ENCODE peak calls at places on chromosomes 2 and 18, in five cellular contexts. P, G, O, J and Z are unnamed samples.

GRCh38 chr2:16318474-16319195 is 347.0 kb downstream of the CYRIA start:
- DNase-seq in P (no peak), G (no peak), O (no peak), J (no peak), Z (no peak)

GRCh38 chr2:60517441-60517840 is 36.0 kb downstream of the BCL11A start:
- DNase-seq in P (no peak), G (no peak), O (no peak), J (no peak), Z (no peak)

GRCh38 chr2:163778045-163778753 is 42.4 kb upstream of the FIGN start:
- DNase-seq in P (no peak), G (peak; percentile 26), O (peak; percentile 82), J (no peak), Z (no peak)

GRCh38 chr2:134375935-134376334 is 122.1 kb downstream of the MGAT5 start:
- DNase-seq in P (no peak), G (no peak), O (peak; percentile 69), J (no peak), Z (no peak)

GRCh38 chr2:45820048-45820447 is 168.6 kb downstream of the PRKCE start:
- DNase-seq in P (no peak), G (no peak), O (no peak), J (no peak), Z (no peak)

GRCh38 chr2:81304154-81304830 is 999.7 kb upstream of the LRRTM1 start:
- DNase-seq in P (no peak), G (no peak), O (no peak), J (no peak), Z (no peak)

GRCh38 chr2:152228215-152228614 is 52.7 kb upstream of the STAM2 start:
- DNase-seq in P (no peak), G (no peak), O (peak; percentile 62), J (no peak), Z (no peak)

GRCh38 chr2:96025107-96025492 is 9.6 kb downstream of the GPAT2 start:
- DNase-seq in P (no peak), G (no peak), O (no peak), J (no peak), Z (no peak)

GRCh38 chr2:42585779-42586178 is 17.3 kb downstream of the MTA3 start:
- DNase-seq in P (no peak), G (no peak), O (no peak), J (no peak), Z (no peak)

GRCh38 chr2:141611981-141612380 is 518.8 kb downstream of the LRP1B start:
- DNase-seq in P (no peak), G (no peak), O (peak; percentile 7), J (no peak), Z (no peak)

GRCh38 chr2:241399941-241400922 is 44.1 kb downstream of the FARP2 start:
- DNase-seq in P (no peak), G (no peak), O (no peak), J (no peak), Z (no peak)

GRCh38 chr18:50240083-50240563 is 26.2 kb downstream of the CFAP53 start:
- DNase-seq in P (no peak), G (no peak), O (no peak), J (no peak), Z (no peak)

GRCh38 chr2:82954868-82955267 is 1504.2 kb downstream of the SUCLG1 start:
- DNase-seq in P (no peak), G (no peak), O (no peak), J (no peak), Z (no peak)

GRCh38 chr2:190759749-190760213 is 110.9 kb downstream of the NAB1 start:
- DNase-seq in P (no peak), G (no peak), O (peak; percentile 88), J (no peak), Z (no peak)

GRCh38 chr2:64211471-64211870 is 67.3 kb upstream of the PELI1 start:
- DNase-seq in P (no peak), G (no peak), O (no peak), J (no peak), Z (no peak)

GRCh38 chr18:35513181-35513932 is 15.6 kb upstream of the INO80C start:
- DNase-seq in P (no peak), G (no peak), O (peak; percentile 87), J (peak; percentile 73), Z (no peak)

GRCh38 chr2:240508832-240509545 is 48.8 kb downstream of the ANKMY1 start:
- DNase-seq in P (no peak), G (no peak), O (no peak), J (no peak), Z (no peak)

GRCh38 chr2:237942512-237942897 is 24.3 kb upstream of the UBE2F start:
- DNase-seq in P (no peak), G (no peak), O (peak; percentile 38), J (no peak), Z (no peak)

GRCh38 chr2:50385361-50385760 is 646.6 kb downstream of the NRXN1 start:
- DNase-seq in P (no peak), G (no peak), O (no peak), J (no peak), Z (no peak)

GRCh38 chr2:128413718-128414341 is 95.2 kb upstream of the HS6ST1 start:
- DNase-seq in P (no peak), G (no peak), O (no peak), J (no peak), Z (peak; percentile 82)

GRCh38 chr18:55114856-55115255 is 155.6 kb upstream of the CCDC68 start:
- DNase-seq in P (no peak), G (no peak), O (peak; percentile 34), J (no peak), Z (no peak)

GRCh38 chr2:7430421-7430868 is 513.2 kb downstream of the RNF144A start:
- DNase-seq in P (no peak), G (no peak), O (no peak), J (no peak), Z (no peak)
- H3K4me3 ChIP-seq in P (peak overlapping the region; percentile 52), G (no peak overlapping the region), O (no peak overlapping the region), J (no peak overlapping the region), Z (no peak overlapping the region)

GRCh38 chr2:224570328-224570993 is 14.7 kb downstream of the CUL3 start:
- DNase-seq in P (peak; percentile 45), G (no peak), O (peak; percentile 72), J (peak; percentile 23), Z (no peak)
- H3K4me3 ChIP-seq in P (no peak overlapping the region), G (no peak overlapping the region), O (no peak overlapping the region), J (no peak overlapping the region), Z (no peak overlapping the region)

DNA sequence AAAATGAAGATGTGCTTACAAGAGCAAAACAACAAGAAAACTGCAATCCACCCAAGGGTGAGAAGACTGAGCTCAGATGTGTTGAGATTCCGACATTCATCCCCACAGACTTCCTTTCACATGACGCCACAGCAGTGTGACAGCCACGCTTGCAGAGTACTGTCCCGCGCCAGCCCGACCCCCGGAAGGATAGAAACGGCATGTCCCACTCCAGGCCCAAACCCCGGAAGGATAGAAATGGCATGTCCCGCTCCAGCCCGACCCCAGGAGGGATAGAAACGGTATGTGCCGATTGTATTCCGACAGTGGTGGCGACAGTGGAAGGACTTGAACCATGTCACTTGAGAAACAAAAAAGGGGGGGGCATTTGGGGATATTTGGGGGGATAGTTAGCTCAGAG is 119.1 kb upstream of the PXDN start:
- DNase-seq in P (no peak), G (no peak), O (no peak), J (no peak), Z (no peak)
- H3K4me3 ChIP-seq in P (no peak overlapping the region), G (no peak overlapping the region), O (no peak overlapping the region), J (no peak overlapping the region), Z (no peak overlapping the region)

GRCh38 chr2:224984641-224985040 is 57.6 kb downstream of the DOCK10 start:
- DNase-seq in P (no peak), G (no peak), O (no peak), J (no peak), Z (no peak)

GRCh38 chr2:224982910-224983688 is 59.2 kb downstream of the DOCK10 start:
- DNase-seq in P (no peak), G (no peak), O (peak; percentile 86), J (no peak), Z (peak; percentile 38)

GRCh38 chr2:224983719-224984388 is 58.4 kb downstream of the DOCK10 start:
- DNase-seq in P (no peak), G (no peak), O (peak; percentile 65), J (no peak), Z (no peak)

GRCh38 chr2:224986479-224986878 is 55.8 kb downstream of the DOCK10 start:
- DNase-seq in P (no peak), G (no peak), O (no peak), J (no peak), Z (no peak)

GRCh38 chr2:224982226-224982625 is 60.0 kb downstream of the DOCK10 start:
- DNase-seq in P (no peak), G (no peak), O (peak; percentile 71), J (no peak), Z (no peak)
- H3K4me3 ChIP-seq in P (peak overlapping the region; percentile 34), G (no peak overlapping the region), O (peak overlapping the region; percentile 25), J (peak overlapping the region; percentile 41), Z (no peak overlapping the region)

GRCh38 chr2:8455236-8456148 is 226.4 kb upstream of the ID2 start:
- DNase-seq in P (no peak), G (no peak), O (no peak), J (peak; percentile 67), Z (no peak)

GRCh38 chr2:8456149-8457091 is 225.4 kb upstream of the ID2 start:
- DNase-seq in P (no peak), G (no peak), O (no peak), J (no peak), Z (peak; percentile 89)

GRCh38 chr2:8458461-8459459 is 223.1 kb upstream of the ID2 start:
- DNase-seq in P (no peak), G (no peak), O (no peak), J (no peak), Z (no peak)

GRCh38 chr2:8457620-8458255 is 224.1 kb upstream of the ID2 start:
- DNase-seq in P (no peak), G (no peak), O (no peak), J (no peak), Z (no peak)

GRCh38 chr2:8457092-8457481 is 224.8 kb upstream of the ID2 start:
- DNase-seq in P (no peak), G (no peak), O (no peak), J (no peak), Z (no peak)
- H3K4me3 ChIP-seq in P (peak overlapping the region; percentile 35), G (no peak overlapping the region), O (no peak overlapping the region), J (no peak overlapping the region), Z (no peak overlapping the region)

GRCh38 chr2:232900811-232901701 is 31.0 kb downstream of the SNORC start:
- DNase-seq in P (no peak), G (no peak), O (no peak), J (no peak), Z (no peak)
- H3K4me3 ChIP-seq in P (no peak overlapping the region), G (no peak overlapping the region), O (no peak overlapping the region), J (no peak overlapping the region), Z (no peak overlapping the region)